ENCODE peak calls at places on chromosomes 6 and 20, in five cellular contexts. I, B, R, H and U are unnamed samples.

GRCh38 chr6:42471714-42472113 is 20.0 kb upstream of the TRERF1 start:
- DNase-seq in I (no peak), R (no peak), B (no peak), H (no peak), U (no peak)

GRCh38 chr6:44388135-44388487 is 605 bp downstream of the CDC5L start:
- DNase-seq in H (no peak), I (no peak), B (no peak), R (no peak), U (no peak)

GRCh38 chr20:19602660-19603389 is 155.2 kb upstream of the RIN2 start:
- DNase-seq in B (no peak), I (no peak), R (no peak), H (no peak), U (no peak)

GRCh38 chr6:114064862-114065261 is 93.9 kb upstream of the HDAC2 start:
- DNase-seq in B (no peak), R (no peak), I (no peak), H (peak; percentile 23), U (no peak)

GRCh38 chr6:109454483-109455160 is 950 bp downstream of the MICAL1 start:
- DNase-seq in I (no peak), B (no peak), H (peak; percentile 86), R (peak; percentile 28), U (peak; percentile 92)

GRCh38 chr6:122151768-122152167 is 247.7 kb upstream of the HSF2 start:
- DNase-seq in H (no peak), B (no peak), I (no peak), R (no peak), U (no peak)

GRCh38 chr6:39558079-39558478 is 167.1 kb downstream of the KIF6 start:
- DNase-seq in R (no peak), B (no peak), H (no peak), I (no peak), U (no peak)

GRCh38 chr6:16623029-16623653 is 138.1 kb downstream of the ATXN1 start:
- DNase-seq in R (peak; percentile 60), B (no peak), I (no peak), H (no peak), U (no peak)

GRCh38 chr6:129709909-129710721 is at the start of gene ARHGAP18:
- DNase-seq in H (peak; percentile 88), B (peak; percentile 87), I (peak; percentile 91), R (peak; percentile 89), U (peak; percentile 98)

DNA sequence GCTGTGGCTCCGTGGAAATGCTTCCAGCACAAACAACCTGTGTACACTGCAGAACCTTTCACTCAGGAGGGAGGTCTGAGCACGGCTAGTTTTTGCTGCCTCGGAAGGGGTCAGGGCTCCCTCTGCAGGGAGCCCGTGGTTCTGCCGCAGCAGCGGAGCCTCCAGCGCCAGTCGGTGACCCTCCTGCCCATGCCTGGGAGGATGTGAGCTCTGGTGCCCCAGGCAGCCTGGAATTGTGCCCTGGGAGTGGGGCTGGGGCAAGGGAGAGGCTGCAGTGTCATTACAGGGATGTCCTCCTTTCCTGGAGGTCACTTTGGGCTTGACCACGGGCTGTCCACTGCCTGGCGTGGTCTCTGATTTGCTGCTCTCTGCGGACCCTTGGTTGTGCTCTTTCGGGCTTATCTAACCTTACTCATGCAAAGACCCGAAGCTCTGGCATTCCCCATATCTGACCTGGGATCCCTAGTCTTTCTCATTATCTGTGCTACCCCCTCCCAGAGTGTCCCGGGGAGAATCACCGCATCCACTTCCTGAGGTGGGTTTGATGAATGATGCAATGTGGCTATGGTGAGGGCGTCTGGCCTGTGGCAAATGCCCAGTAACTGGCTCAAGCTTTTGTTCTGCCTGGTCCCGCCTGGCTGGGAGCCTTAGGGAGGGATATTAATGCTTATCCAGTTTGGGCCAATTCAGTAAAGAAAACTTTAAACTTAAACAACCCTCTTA is 59.5 kb upstream of the TAGAP start:
- DNase-seq in R (peak; percentile 45), I (peak; percentile 65), H (peak; percentile 82), B (peak; percentile 62), U (peak; percentile 90)
- H3K4me3 ChIP-seq in R (no peak overlapping the region), I (no peak overlapping the region), H (no peak overlapping the region), B (no peak overlapping the region), U (no peak overlapping the region)

GRCh38 chr6:85642774-85643529 is at the start of gene SYNCRIP:
- DNase-seq in R (peak; percentile 97), B (peak; percentile 99), I (peak; percentile 98), H (peak; percentile 99), U (peak; percentile 100)

GRCh38 chr6:85641522-85641915 is 1.2 kb downstream of the SYNCRIP start:
- DNase-seq in R (peak; percentile 25), B (no peak), I (no peak), H (no peak), U (no peak)

GRCh38 chr6:85640806-85641205 is 1.9 kb downstream of the SYNCRIP start:
- DNase-seq in I (no peak), H (no peak), B (no peak), R (peak; percentile 24), U (no peak)

GRCh38 chr6:85643530-85644373 is 1.1 kb upstream of the SYNCRIP start:
- DNase-seq in R (peak; percentile 93), H (peak; percentile 97), I (peak; percentile 90), B (peak; percentile 88), U (peak; percentile 97)

GRCh38 chr6:85641916-85642773 is 541 bp downstream of the SYNCRIP start:
- DNase-seq in H (peak; percentile 62), I (peak; percentile 39), B (peak; percentile 64), R (peak; percentile 45), U (peak; percentile 93)
- TF ChIP-seq CTCF in H (no peak), I (no peak), B (no peak), R (no peak), U (no peak)

GRCh38 chr20:13221673-13222318 is 722 bp downstream of the ISM1 start:
- DNase-seq in R (peak; percentile 43), I (peak; percentile 61), H (peak; percentile 73), B (peak; percentile 39), U (peak; percentile 87)

GRCh38 chr20:13220857-13221297 is at the start of gene ISM1:
- DNase-seq in I (no peak), B (peak; percentile 18), R (no peak), H (peak; percentile 10), U (no peak)

GRCh38 chr20:13221313-13221672 is 219 bp downstream of the ISM1 start:
- DNase-seq in B (no peak), R (no peak), H (no peak), I (no peak), U (no peak)

GRCh38 chr20:13223731-13224130 is 2.7 kb downstream of the ISM1 start:
- DNase-seq in H (no peak), B (no peak), I (no peak), R (no peak), U (no peak)

DNA sequence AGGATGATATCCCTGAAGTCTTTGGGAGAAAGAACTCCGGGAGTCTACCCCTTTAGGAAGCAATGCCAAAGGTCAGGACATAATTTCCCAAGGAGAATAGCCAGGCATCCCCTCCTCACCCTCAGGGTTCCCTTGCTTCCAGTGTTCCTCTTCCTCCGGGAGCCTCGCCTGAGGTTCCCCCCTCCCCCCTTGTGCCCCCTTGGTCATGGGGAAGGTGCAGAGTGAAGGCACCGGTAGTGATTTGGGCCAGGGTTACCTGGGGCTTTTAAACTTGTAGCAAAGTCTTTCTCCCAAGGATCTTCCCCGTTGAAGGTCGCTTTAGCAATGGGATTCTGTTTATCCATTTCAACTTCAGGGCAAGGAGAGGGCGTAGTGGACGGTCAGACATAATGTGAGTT is 1.2 kb downstream of the ISM1 start:
- DNase-seq in R (no peak), B (no peak), H (no peak), I (no peak), U (no peak)
- H3K4me3 ChIP-seq in R (no peak overlapping the region), B (peak overlapping the region; percentile 61), H (no peak overlapping the region), I (no peak overlapping the region), U (peak overlapping the region; percentile 58)

GRCh38 chr6:85348643-85349042 is 101.2 kb upstream of the NT5E start:
- DNase-seq in R (no peak), I (no peak), B (no peak), H (no peak), U (no peak)
- TF ChIP-seq CTCF in R (no peak), I (peak; percentile 20), B (no peak), H (no peak), U (no peak)